ENCODE peak calls at places on chromosomes 12 and 14, in six cellular contexts. U is BJ, I is Kasumi-1, E is amniotic stem cell, F is GM19239, O is cardiac muscle cell. Q is an unnamed sample.

GRCh38 chr12:109920266-109920780 is 20.2 kb downstream of the TCHP start:
- DNase-seq in U (no peak), I (no peak), E (no peak), F (no peak), O (no peak), Q (no peak)

GRCh38 chr12:54415223-54415929 is 3.7 kb downstream of the ITGA5 start:
- DNase-seq in U (no peak), I (peak), E (no peak), F (no peak), O (no peak), Q (peak)

GRCh38 chr12:12384601-12385321 is 27.9 kb downstream of the BORCS5 start:
- DNase-seq in U (no peak), I (no peak), E (no peak), F (no peak), O (peak), Q (no peak)

GRCh38 chr12:129870146-129870545 is 33.7 kb downstream of the TMEM132D start:
- DNase-seq in U (no peak), I (no peak), E (no peak), F (no peak), O (no peak), Q (no peak)

GRCh38 chr12:123905319-123905925 is 67.2 kb downstream of the CCDC92 start:
- DNase-seq in U (peak), I (peak), E (peak), F (peak), O (peak), Q (peak)

GRCh38 chr12:5432011-5432400 is at the start of gene NTF3:
- DNase-seq in U (no peak), I (no peak), E (no peak), F (no peak), O (peak), Q (peak)

GRCh38 chr12:109900752-109901580 is 892 bp downstream of the TCHP start:
- DNase-seq in U (no peak), I (no peak), E (no peak), F (peak), O (peak), Q (no peak)

GRCh38 chr14:34122081-34122480 is 171.2 kb upstream of the EGLN3 start:
- DNase-seq in U (no peak), I (no peak), E (no peak), F (no peak), O (no peak), Q (no peak)

GRCh38 chr12:13198240-13198639 is 1.7 kb downstream of the EMP1 start:
- DNase-seq in U (no peak), I (no peak), E (no peak), F (no peak), O (no peak), Q (no peak)

GRCh38 chr14:104886690-104887622 is 21.9 kb downstream of the CEP170B start:
- DNase-seq in U (no peak), I (no peak), E (no peak), F (no peak), O (no peak), Q (peak)

GRCh38 chr14:60025586-60025985 is 66.1 kb upstream of the PCNX4 start:
- DNase-seq in U (no peak), I (no peak), E (no peak), F (no peak), O (no peak), Q (no peak)

GRCh38 chr12:117151195-117152031 is 38.9 kb downstream of the FBXO21 start:
- DNase-seq in U (no peak), I (peak), E (peak), F (no peak), O (peak), Q (peak)

GRCh38 chr12:48996794-48997718 is 2.1 kb downstream of the DDN start:
- DNase-seq in U (no peak), I (peak), E (no peak), F (no peak), O (peak), Q (peak)

GRCh38 chr12:91978143-91978542 is 167.5 kb downstream of the BTG1 start:
- DNase-seq in U (no peak), I (peak), E (no peak), F (no peak), O (no peak), Q (no peak)

GRCh38 chr12:125773033-125773432 is 707.8 kb downstream of the AACS start:
- DNase-seq in U (no peak), I (no peak), E (no peak), F (peak), O (peak), Q (no peak)

GRCh38 chr14:73591690-73592448 is at the start of gene ACOT4:
- DNase-seq in U (no peak), I (peak), E (no peak), F (peak), O (peak), Q (peak)

GRCh38 chr12:119613319-119613936 is 19.9 kb downstream of the TMEM233 start:
- DNase-seq in U (no peak), I (no peak), E (no peak), F (no peak), O (no peak), Q (no peak)

GRCh38 chr14:98931911-98932310 is 340.1 kb downstream of the BCL11B start:
- DNase-seq in U (no peak), I (no peak), E (no peak), F (no peak), O (no peak), Q (peak)

GRCh38 chr14:82999802-83000201 is 1466.1 kb upstream of the SEL1L start:
- DNase-seq in U (no peak), I (peak), E (no peak), F (no peak), O (peak), Q (no peak)

GRCh38 chr14:32129124-32129523 is 52.0 kb downstream of the ARHGAP5 start:
- DNase-seq in U (peak), I (no peak), E (no peak), F (no peak), O (no peak), Q (no peak)

GRCh38 chr12:34244608-34245007 is 222.3 kb downstream of the ALG10 start:
- DNase-seq in U (no peak), I (no peak), E (no peak), F (no peak), O (no peak), Q (no peak)

GRCh38 chr14:93980464-93981201 is 4.3 kb upstream of the ASB2 start:
- DNase-seq in U (no peak), I (no peak), E (no peak), F (no peak), O (no peak), Q (peak)

GRCh38 chr12:68639396-68639767 is 28.7 kb downstream of the RAP1B start:
- DNase-seq in U (no peak), I (no peak), E (no peak), F (no peak), O (no peak), Q (no peak)

GRCh38 chr12:122990961-122991622 is 10.6 kb downstream of the ARL6IP4 start:
- DNase-seq in U (no peak), I (no peak), E (no peak), F (no peak), O (no peak), Q (no peak)

GRCh38 chr14:67158559-67158958 is 30.7 kb upstream of the GARIN2 start:
- DNase-seq in U (no peak), I (no peak), E (no peak), F (no peak), O (no peak), Q (no peak)